ENCODE peak calls at places on chromosomes 11 and 22, in five cellular contexts. B is adrenal gland, L is H1, S is heart left ventricle, A is uterus. Z is an unnamed sample.

GRCh38 chr11:64601605-64602465 is 10.8 kb downstream of the SLC22A12 start:
- DNase-seq in L (no peak), S (no peak), B (no peak), A (no peak), Z (no peak)

GRCh38 chr11:64000026-64000739 is 13.9 kb downstream of the OTUB1 start:
- DNase-seq in B (peak), S (peak), A (peak), L (peak), Z (peak)

GRCh38 chr11:130189492-130190210 is 30.1 kb downstream of the ST14 start:
- DNase-seq in L (no peak), S (no peak), A (no peak), B (no peak), Z (no peak)

GRCh38 chr11:19978668-19979518 is 181.4 kb downstream of the DBX1 start:
- DNase-seq in B (no peak), A (peak), S (no peak), L (no peak), Z (no peak)

GRCh38 chr11:81224396-81224795 is 1509.3 kb downstream of the FAM181B start:
- DNase-seq in A (no peak), B (no peak), L (no peak), S (no peak), Z (no peak)

GRCh38 chr11:74826901-74827300 is 78.3 kb downstream of the RNF169 start:
- DNase-seq in B (no peak), A (no peak), S (no peak), L (no peak), Z (no peak)

GRCh38 chr22:32142600-32142999 is 16.5 kb downstream of the C22orf42 start:
- DNase-seq in B (no peak), L (no peak), S (no peak), A (no peak), Z (no peak)

GRCh38 chr11:66221726-66222236 is 46.7 kb upstream of the RAB1B start:
- DNase-seq in A (no peak), L (no peak), B (no peak), S (no peak), Z (no peak)

GRCh38 chr11:1195690-1196515 is 27.0 kb upstream of the MUC5B start:
- DNase-seq in L (no peak), A (peak), S (peak), B (peak), Z (no peak)

GRCh38 chr11:36374726-36375125 is 78.6 kb downstream of the PRR5L start:
- DNase-seq in S (no peak), L (no peak), A (no peak), B (no peak), Z (no peak)

GRCh38 chr11:124837491-124837856 is 27.8 kb upstream of the ROBO3 start:
- DNase-seq in S (no peak), B (peak), A (no peak), L (peak), Z (no peak)

GRCh38 chr22:49617264-49617663 is 210.4 kb downstream of the BRD1 start:
- DNase-seq in B (no peak), S (no peak), L (no peak), A (no peak), Z (no peak)

GRCh38 chr22:46997311-46997970 is 235.0 kb downstream of the TBC1D22A start:
- DNase-seq in S (no peak), B (no peak), L (no peak), A (no peak), Z (no peak)

GRCh38 chr11:109041876-109042275 is 377.0 kb downstream of the DDX10 start:
- DNase-seq in B (no peak), S (no peak), L (no peak), A (no peak), Z (no peak)

GRCh38 chr11:33329705-33330329 is 72.6 kb downstream of the HIPK3 start:
- DNase-seq in S (peak), L (no peak), B (peak), A (no peak), Z (peak)

GRCh38 chr11:32792111-32792947 is 2.1 kb downstream of the CCDC73 start:
- DNase-seq in A (no peak), B (no peak), S (no peak), L (no peak), Z (no peak)

DNA sequence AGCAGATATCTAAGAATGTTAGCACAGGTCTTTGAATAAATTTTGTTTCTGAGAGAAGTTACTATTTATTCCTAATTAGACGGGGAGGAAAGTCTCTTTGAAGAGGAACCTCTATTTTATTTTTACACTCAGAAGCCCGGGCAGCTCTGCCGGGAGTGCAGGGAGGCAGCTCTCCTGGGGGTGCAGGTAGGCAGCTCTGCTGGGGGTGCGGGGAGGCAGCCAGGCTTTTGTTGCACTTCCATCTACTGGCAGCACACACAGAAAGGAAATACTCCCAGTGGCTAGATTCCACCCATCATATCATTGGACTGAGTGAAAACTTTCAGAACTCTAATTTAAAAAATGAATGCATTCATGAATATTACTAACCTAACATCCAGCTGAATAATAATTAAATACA is 24.6 kb downstream of the OR10A6 start:
- DNase-seq in S (no peak), B (no peak), L (no peak), A (no peak), Z (no peak)
- H3K4me3 ChIP-seq in S (no peak), B (no peak), L (no peak), A (no peak), Z (no peak)

DNA sequence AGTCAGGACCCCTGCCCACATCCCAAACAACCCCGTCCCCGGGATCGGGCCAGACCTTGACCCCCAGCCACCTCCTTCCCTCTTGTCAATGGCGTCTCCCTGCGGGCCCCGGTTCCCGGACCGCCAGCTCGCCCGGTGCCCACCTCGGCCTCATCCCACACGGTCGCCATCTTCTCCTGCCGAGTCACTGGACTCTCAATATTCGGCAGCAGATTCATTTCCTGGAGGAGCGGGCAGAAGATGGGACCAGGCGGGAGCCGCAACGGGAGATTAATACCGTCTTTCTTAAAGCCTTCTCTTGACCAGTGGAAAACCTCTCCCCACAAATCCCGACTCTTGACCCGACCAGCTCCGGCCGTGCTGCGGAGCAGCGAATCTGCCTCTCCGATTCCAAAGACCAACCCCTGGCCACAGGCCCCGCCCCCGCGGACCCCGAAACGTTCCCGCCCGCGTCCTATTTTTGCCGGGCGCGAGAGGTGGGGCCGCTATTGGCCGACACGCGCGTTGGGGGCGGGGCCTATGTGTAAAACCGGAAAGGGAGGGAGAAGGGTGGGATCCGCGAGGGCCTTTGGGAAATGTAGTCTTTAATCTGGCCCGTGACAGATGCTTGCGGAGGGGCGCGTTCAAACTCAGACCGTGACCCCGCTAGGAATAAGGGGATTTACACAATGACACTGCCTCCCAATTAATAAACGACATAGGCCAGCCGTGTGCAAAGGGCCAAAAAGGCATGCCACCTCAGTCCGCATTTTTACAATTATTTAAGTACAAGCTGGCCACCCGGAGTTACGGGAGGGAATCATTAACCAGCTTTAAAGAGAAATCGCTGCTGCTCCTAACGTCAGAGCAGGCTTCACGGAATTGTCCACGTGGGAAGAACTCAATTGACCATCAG is at the start of gene PSMC3:
- DNase-seq in S (peak), L (peak), A (peak), B (peak), Z (peak)
- TF ChIP-seq POLR2A in S (peak), L (peak), A (peak), B (peak), Z (peak)

GRCh38 chr22:20889025-20889704 is 28.0 kb upstream of the CRKL start:
- DNase-seq in S (no peak), B (no peak), A (no peak), L (no peak), Z (no peak)
- H3K4me3 ChIP-seq in S (no peak), B (no peak), A (no peak), L (no peak), Z (no peak)

GRCh38 chr22:35432226-35432905 is 32.4 kb downstream of the MCM5 start:
- DNase-seq in L (no peak), B (no peak), S (no peak), A (no peak), Z (no peak)
- TF ChIP-seq POLR2A in L (no peak), B (no peak), S (no peak), A (no peak), Z (no peak)

DNA sequence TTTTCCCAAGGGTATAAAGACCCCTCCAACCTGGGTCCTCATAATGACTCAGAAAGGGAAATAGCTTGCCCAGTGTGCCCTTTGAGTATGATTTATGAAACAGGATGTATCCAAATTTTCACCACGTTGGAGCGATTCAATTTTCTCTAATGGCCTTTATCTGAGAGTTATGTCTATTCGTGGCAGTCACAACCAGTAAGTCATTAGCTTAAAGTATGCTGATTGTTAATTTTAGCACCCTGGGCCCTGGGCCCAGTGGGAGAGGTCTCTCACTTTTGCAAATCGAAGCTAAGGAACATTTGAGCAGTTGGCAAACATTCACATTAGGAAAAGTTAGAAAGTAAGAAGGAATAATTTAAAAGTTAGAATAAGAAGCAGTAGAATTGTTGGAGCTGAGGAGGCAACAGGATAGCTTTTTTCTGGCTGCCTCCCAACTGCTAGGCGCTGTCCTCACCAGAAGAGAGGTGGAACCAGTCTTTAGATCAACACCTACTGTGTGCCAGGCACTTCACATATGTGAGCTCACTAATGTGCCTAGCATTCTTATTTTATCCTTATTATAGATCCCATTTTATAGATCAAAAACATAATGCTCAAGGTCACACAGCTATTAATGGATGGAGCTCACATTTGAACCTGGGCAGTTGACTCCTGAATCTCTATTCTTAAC is 24.5 kb downstream of the INSC start:
- DNase-seq in B (no peak), A (no peak), L (no peak), S (no peak), Z (no peak)
- H3K4me3 ChIP-seq in B (no peak), A (no peak), L (no peak), S (no peak), Z (no peak)

DNA sequence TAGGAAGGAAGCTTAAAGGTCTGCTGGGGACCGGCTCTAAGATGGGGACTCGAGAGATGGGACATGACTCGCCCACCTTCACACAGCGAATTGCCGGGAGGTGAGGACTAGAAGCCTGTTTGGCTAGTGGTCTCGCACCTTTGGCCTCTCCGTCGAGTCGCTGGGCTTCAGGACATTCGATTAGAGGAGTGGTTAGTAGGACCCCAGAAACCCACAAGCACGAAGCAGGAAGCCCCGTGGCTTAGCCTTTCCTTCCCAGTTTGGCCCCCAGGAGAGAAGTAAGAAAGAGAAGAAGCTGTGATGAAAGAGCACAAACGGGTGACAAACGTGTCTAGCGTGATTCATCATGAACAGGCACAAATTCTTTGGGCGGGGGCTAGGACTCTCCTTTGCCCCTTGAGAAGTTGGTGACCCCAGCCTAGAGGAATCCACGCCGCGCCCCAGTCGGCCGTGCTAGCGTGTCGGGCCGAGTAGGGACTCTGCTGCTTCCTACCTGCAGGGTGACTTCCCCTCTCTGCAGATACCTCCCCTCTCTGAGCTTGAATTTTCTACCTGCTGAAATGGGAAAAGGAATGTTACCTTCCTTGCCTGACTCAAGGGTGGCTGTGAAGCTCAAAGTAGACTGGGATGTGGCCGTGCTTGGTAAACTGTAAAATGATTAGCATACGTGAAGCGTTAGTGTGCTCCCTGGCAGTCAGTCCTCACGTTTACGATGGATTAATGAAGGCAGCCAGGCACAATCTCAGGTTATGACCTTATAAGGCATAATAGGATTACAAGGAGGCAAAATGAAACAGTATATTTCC is 1.1 kb upstream of the ADM start:
- DNase-seq in L (peak), A (no peak), S (no peak), B (no peak), Z (no peak)
- TF ChIP-seq POLR2A in L (peak), A (no peak), S (no peak), B (no peak), Z (no peak)